ENCODE peak calls at places on chromosomes 13 and 19, in nine cellular contexts. E is CD4-positive, CD25-positive, alpha-beta regulatory T cell; C is Peyer's patch; S is H1; J is psoas muscle; Y is CD8-positive, alpha-beta memory T cell; B is pancreas; O is Panc1; G is thoracic aorta. T is an unnamed sample.
A peak's percentile ranks its signal among the peaks of the same experiment; 100 is the strongest.

GRCh38 chr19:4654437-4655361 is 15.4 kb downstream of the TNFAIP8L1 start:
- DNase-seq in C (no peak), E (no peak), B (no peak), S (no peak), Y (no peak), J (no peak), G (no peak), O (no peak), T (no peak)

GRCh38 chr13:87889241-87889640 is 218.1 kb downstream of the SLITRK5 start:
- DNase-seq in C (no peak), E (no peak), Y (no peak), O (no peak), B (no peak), G (no peak), S (no peak), J (no peak), T (no peak)

GRCh38 chr19:52917531-52917930 is 5.7 kb downstream of the ZNF888 start:
- DNase-seq in Y (no peak), S (no peak), O (no peak), J (no peak), B (no peak), C (no peak), E (no peak), G (no peak), T (no peak)

GRCh38 chr13:85528578-85529215 is 270.5 kb downstream of the SLITRK6 start:
- DNase-seq in J (no peak), C (no peak), B (no peak), Y (no peak), E (no peak), S (no peak), O (no peak), G (no peak), T (no peak)

GRCh38 chr13:76663941-76664340 is 222.3 kb downstream of the KCTD12 start:
- DNase-seq in B (no peak), O (no peak), S (no peak), C (no peak), J (no peak), G (no peak), E (no peak), Y (no peak), T (no peak)

GRCh38 chr19:1874554-1875185 is 10.6 kb downstream of the ABHD17A start:
- DNase-seq in E (peak; percentile 60), C (no peak), O (no peak), J (no peak), S (no peak), Y (no peak), G (no peak), B (no peak), T (no peak)

GRCh38 chr19:28874742-28875141 is 338.2 kb downstream of the UQCRFS1 start:
- DNase-seq in Y (no peak), J (no peak), C (no peak), S (no peak), O (no peak), G (no peak), B (no peak), E (no peak), T (no peak)

GRCh38 chr13:110261166-110262081 is 45.5 kb downstream of the COL4A1 start:
- DNase-seq in C (no peak), Y (no peak), S (peak; percentile 57), B (no peak), E (no peak), O (no peak), G (no peak), J (no peak), T (no peak)

GRCh38 chr19:29819986-29820385 is 8.2 kb downstream of the CCNE1 start:
- DNase-seq in J (no peak), B (no peak), O (no peak), E (no peak), C (no peak), Y (no peak), G (no peak), S (no peak), T (no peak)

GRCh38 chr19:12790628-12791344 is 500 bp upstream of the JUNB start:
- DNase-seq in Y (no peak), E (no peak), B (no peak), O (no peak), C (no peak), G (no peak), J (no peak), S (no peak), T (no peak)
- H3K4me1 ChIP-seq in Y (peaks cover 38% of the 10 kb centered on the region), E (peaks cover 60% of the 10 kb centered on the region), B (peaks cover 42% of the 10 kb centered on the region), O (peaks cover 41% of the 10 kb centered on the region), C (peaks cover 37% of the 10 kb centered on the region), G (peaks cover 33% of the 10 kb centered on the region), J (peaks cover 28% of the 10 kb centered on the region), S (peaks cover 27% of the 10 kb centered on the region), T (peaks cover 10% of the 10 kb centered on the region)

DNA sequence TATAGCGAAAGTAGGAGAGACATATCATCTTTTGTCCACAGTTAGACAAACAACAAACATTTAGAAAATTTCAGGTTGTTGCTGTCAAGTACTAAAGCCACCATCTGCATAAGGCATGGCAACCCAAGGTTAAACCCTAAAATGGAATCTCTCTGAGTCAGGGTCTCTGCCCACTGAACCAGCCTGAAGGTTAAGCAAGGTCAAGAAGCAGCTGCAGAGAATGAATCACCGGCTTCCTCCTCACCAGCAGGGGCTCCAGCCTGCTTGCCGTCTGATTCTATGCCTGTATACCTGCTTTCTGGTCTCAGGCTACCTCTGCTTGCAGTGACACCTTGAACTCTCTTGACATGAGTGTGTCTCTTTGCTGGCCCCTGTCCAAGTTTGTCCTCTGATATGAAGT is 726.2 kb upstream of the SGCG start:
- DNase-seq in G (no peak), Y (no peak), C (no peak), O (no peak), E (no peak), S (no peak), B (no peak), J (no peak), T (peak; percentile 13)
- H3K27ac ChIP-seq in G (no peak overlapping the region), Y (no peak overlapping the region), C (no peak overlapping the region), O (no peak overlapping the region), E (no peak overlapping the region), S (no peak overlapping the region), B (no peak overlapping the region), J (no peak overlapping the region), T (no peak overlapping the region)

GRCh38 chr19:58096884-58097283 is 1.1 kb downstream of the ZSCAN18 start:
- DNase-seq in B (no peak), J (no peak), Y (no peak), C (no peak), O (no peak), G (no peak), E (no peak), S (no peak), T (no peak)

GRCh38 chr19:58093071-58093470 is 5.0 kb downstream of the ZSCAN18 start:
- DNase-seq in J (no peak), E (no peak), C (no peak), S (no peak), Y (no peak), B (no peak), G (no peak), O (no peak), T (no peak)

GRCh38 chr19:58097783-58098681 is at the start of gene ZSCAN18:
- DNase-seq in S (peak; percentile 100), B (peak; percentile 96), E (peak; percentile 97), G (peak; percentile 96), O (no peak), J (peak; percentile 98), C (peak; percentile 93), Y (peak; percentile 93), T (peak; percentile 94)

GRCh38 chr19:58097349-58097748 is 682 bp downstream of the ZSCAN18 start:
- DNase-seq in G (no peak), J (no peak), O (no peak), B (peak; percentile 20), E (no peak), C (no peak), Y (no peak), S (no peak), T (no peak)

GRCh38 chr19:58095328-58095727 is 2.7 kb downstream of the ZSCAN18 start:
- DNase-seq in G (no peak), J (no peak), O (no peak), E (no peak), B (no peak), S (no peak), C (no peak), Y (no peak), T (no peak)
- H3K9me3 ChIP-seq in G (peaks cover 6% of the 10 kb centered on the region), J (peaks cover 41% of the 10 kb centered on the region), O (no peaks in the 10 kb centered on the region), E (peaks cover 66% of the 10 kb centered on the region), B (no peaks in the 10 kb centered on the region), S (no peaks in the 10 kb centered on the region), C (no peaks in the 10 kb centered on the region), Y (peaks cover 8% of the 10 kb centered on the region), T (no peaks in the 10 kb centered on the region)

GRCh38 chr19:8459095-8459494 is 14.3 kb downstream of the HNRNPM start:
- DNase-seq in E (no peak), O (no peak), Y (no peak), G (no peak), S (no peak), J (no peak), C (no peak), B (no peak), T (no peak)

GRCh38 chr19:8461891-8462290 is 17.1 kb downstream of the HNRNPM start:
- DNase-seq in G (no peak), E (no peak), S (no peak), C (no peak), B (no peak), O (no peak), J (no peak), Y (no peak), T (no peak)

GRCh38 chr19:8461376-8461775 is 16.6 kb downstream of the HNRNPM start:
- DNase-seq in C (no peak), J (no peak), O (no peak), G (no peak), B (no peak), S (no peak), E (no peak), Y (no peak), T (no peak)

GRCh38 chr19:8459520-8460260 is 14.9 kb downstream of the HNRNPM start:
- DNase-seq in Y (no peak), E (no peak), B (no peak), O (peak; percentile 48), C (no peak), G (no peak), J (no peak), S (no peak), T (no peak)

DNA sequence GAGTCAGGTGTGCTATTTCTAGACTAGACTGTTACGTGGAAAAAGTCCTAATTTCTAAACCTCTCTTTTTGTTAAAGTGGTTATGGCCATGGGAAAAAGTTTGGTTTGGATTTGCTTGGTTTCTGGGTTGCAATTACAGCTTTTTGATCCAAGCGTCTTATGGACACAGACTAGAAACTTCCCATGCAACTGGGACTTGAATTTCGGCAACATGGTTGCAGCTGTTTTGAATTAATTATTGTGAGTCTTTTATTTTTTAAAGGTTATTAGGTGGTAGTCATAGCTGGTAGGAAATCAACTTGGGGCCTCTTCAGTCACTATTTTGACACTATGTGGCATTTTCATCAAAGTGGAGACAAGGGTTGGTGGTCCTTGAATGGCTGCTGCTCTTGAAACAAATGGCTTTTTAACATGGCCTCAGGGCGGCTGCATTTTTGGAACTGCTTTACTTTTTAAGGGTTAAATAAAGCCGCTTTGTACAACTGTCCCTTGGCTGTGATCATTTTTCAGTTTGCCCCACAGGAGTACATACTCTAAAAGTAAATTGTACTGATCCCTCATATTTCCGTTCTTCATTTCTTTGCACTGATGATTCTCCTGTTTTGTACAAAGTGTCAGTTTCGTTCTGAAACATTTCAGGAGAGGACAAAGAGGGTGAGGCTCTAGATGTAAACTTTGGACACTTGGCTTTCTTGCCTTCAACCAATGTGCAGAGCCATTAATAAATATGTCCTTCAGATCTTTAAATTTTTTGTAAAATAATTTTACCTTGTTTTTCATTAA is 15.9 kb downstream of the HNRNPM start:
- DNase-seq in C (no peak), G (no peak), B (no peak), E (no peak), O (no peak), Y (no peak), J (no peak), S (no peak), T (no peak)
- H3K4me1 ChIP-seq in C (peaks cover 15% of the 10 kb centered on the region), G (peaks cover 29% of the 10 kb centered on the region), B (peaks cover 38% of the 10 kb centered on the region), E (peaks cover 28% of the 10 kb centered on the region), O (peaks cover 66% of the 10 kb centered on the region), Y (peaks cover 34% of the 10 kb centered on the region), J (peaks cover 81% of the 10 kb centered on the region), S (peaks cover 8% of the 10 kb centered on the region), T (peaks cover 3% of the 10 kb centered on the region)

T was measured in iPS DF 6.9.